ENCODE peak calls at places on chromosome 10, in four cellular contexts. One of them, this sample, is unnamed.

GRCh38 chr10:123133511-123133910 is 2.3 kb upstream of the HMX3 start:
- DNase-seq in nephron progenitor cell: no peak
- DNase-seq in lower lobe of right lung: no peak
- DNase-seq in epithelial cell of proximal tubule: no peak
- DNase-seq in this sample: no peak

GRCh38 chr10:111811515-111811914 is 372.1 kb downstream of the GPAM start:
- DNase-seq in nephron progenitor cell: no peak
- DNase-seq in lower lobe of right lung: no peak
- DNase-seq in epithelial cell of proximal tubule: no peak
- DNase-seq in this sample: no peak

GRCh38 chr10:122255509-122256301 is 15.4 kb upstream of the BTBD16 start:
- DNase-seq in nephron progenitor cell: no peak
- DNase-seq in lower lobe of right lung: no peak
- DNase-seq in epithelial cell of proximal tubule: no peak
- DNase-seq in this sample: no peak

GRCh38 chr10:5387169-5387568 is 17.5 kb downstream of the TUBAL3 start:
- DNase-seq in nephron progenitor cell: no peak
- DNase-seq in lower lobe of right lung: no peak
- DNase-seq in epithelial cell of proximal tubule: no peak
- DNase-seq in this sample: no peak

GRCh38 chr10:4595920-4596319 is 230.1 kb upstream of the AKR1E2 start:
- DNase-seq in nephron progenitor cell: no peak
- DNase-seq in lower lobe of right lung: no peak
- DNase-seq in epithelial cell of proximal tubule: no peak
- DNase-seq in this sample: no peak

GRCh38 chr10:43136995-43137700 is 1.1 kb upstream of the CSGALNACT2 start:
- DNase-seq in nephron progenitor cell: no peak
- DNase-seq in lower lobe of right lung: no peak
- DNase-seq in epithelial cell of proximal tubule: no peak
- DNase-seq in this sample: no peak

GRCh38 chr10:25818751-25819150 is 115.3 kb upstream of the MYO3A start:
- DNase-seq in nephron progenitor cell: no peak
- DNase-seq in lower lobe of right lung: no peak
- DNase-seq in epithelial cell of proximal tubule: no peak
- DNase-seq in this sample: no peak

GRCh38 chr10:70615784-70616511 is 13.4 kb upstream of the PRF1 start:
- DNase-seq in nephron progenitor cell: no peak
- DNase-seq in lower lobe of right lung: no peak
- DNase-seq in epithelial cell of proximal tubule: no peak
- DNase-seq in this sample: no peak

GRCh38 chr10:79084972-79085597 is 16.3 kb downstream of the ZMIZ1 start:
- DNase-seq in nephron progenitor cell: no peak
- DNase-seq in lower lobe of right lung: no peak
- DNase-seq in epithelial cell of proximal tubule: no peak
- DNase-seq in this sample: no peak

GRCh38 chr10:69965919-69966662 is 86.6 kb upstream of the MACROH2A2 start:
- DNase-seq in nephron progenitor cell: no peak
- DNase-seq in lower lobe of right lung: no peak
- DNase-seq in epithelial cell of proximal tubule: no peak
- DNase-seq in this sample: no peak

GRCh38 chr10:51047857-51048256 is 26.4 kb upstream of the PRKG1 start:
- DNase-seq in nephron progenitor cell: no peak
- DNase-seq in lower lobe of right lung: no peak
- DNase-seq in epithelial cell of proximal tubule: no peak
- DNase-seq in this sample: no peak

GRCh38 chr10:62620491-62620890 is 184.0 kb upstream of the ADO start:
- DNase-seq in nephron progenitor cell: no peak
- DNase-seq in lower lobe of right lung: peak
- DNase-seq in epithelial cell of proximal tubule: no peak
- DNase-seq in this sample: no peak

GRCh38 chr10:90787906-90788491 is 69.8 kb downstream of the HTR7 start:
- DNase-seq in nephron progenitor cell: peak
- DNase-seq in lower lobe of right lung: no peak
- DNase-seq in epithelial cell of proximal tubule: no peak
- DNase-seq in this sample: no peak

GRCh38 chr10:3096149-3096548 is 28.8 kb downstream of the PFKP start:
- DNase-seq in nephron progenitor cell: no peak
- DNase-seq in lower lobe of right lung: no peak
- DNase-seq in epithelial cell of proximal tubule: no peak
- DNase-seq in this sample: peak

GRCh38 chr10:80580811-80581468 is 43.2 kb downstream of the SH2D4B start:
- DNase-seq in nephron progenitor cell: no peak
- DNase-seq in lower lobe of right lung: no peak
- DNase-seq in epithelial cell of proximal tubule: no peak
- DNase-seq in this sample: no peak

GRCh38 chr10:4296165-4296564 is 511.2 kb upstream of the KLF6 start:
- DNase-seq in nephron progenitor cell: no peak
- DNase-seq in lower lobe of right lung: no peak
- DNase-seq in epithelial cell of proximal tubule: no peak
- DNase-seq in this sample: no peak

GRCh38 chr10:79463578-79464496 is 18.4 kb upstream of the ZCCHC24 start:
- DNase-seq in nephron progenitor cell: no peak
- DNase-seq in lower lobe of right lung: no peak
- DNase-seq in epithelial cell of proximal tubule: no peak
- DNase-seq in this sample: no peak

GRCh38 chr10:117096559-117097201 is 41.4 kb downstream of the VAX1 start:
- DNase-seq in nephron progenitor cell: no peak
- DNase-seq in lower lobe of right lung: no peak
- DNase-seq in epithelial cell of proximal tubule: no peak
- DNase-seq in this sample: no peak

GRCh38 chr10:119283818-119284217 is 76.4 kb downstream of the GRK5 start:
- DNase-seq in nephron progenitor cell: no peak
- DNase-seq in lower lobe of right lung: peak
- DNase-seq in epithelial cell of proximal tubule: no peak
- DNase-seq in this sample: no peak

GRCh38 chr10:70503776-70504175 is 25.2 kb downstream of the PALD1 start:
- DNase-seq in nephron progenitor cell: no peak
- DNase-seq in lower lobe of right lung: no peak
- DNase-seq in epithelial cell of proximal tubule: no peak
- DNase-seq in this sample: no peak

GRCh38 chr10:48284002-48284546 is 9.6 kb upstream of the FRMPD2 start:
- DNase-seq in nephron progenitor cell: no peak
- DNase-seq in lower lobe of right lung: no peak
- DNase-seq in epithelial cell of proximal tubule: no peak
- DNase-seq in this sample: no peak

GRCh38 chr10:15439381-15439837 is 68.3 kb upstream of the FAM171A1 start:
- DNase-seq in nephron progenitor cell: no peak
- DNase-seq in lower lobe of right lung: no peak
- DNase-seq in epithelial cell of proximal tubule: no peak
- DNase-seq in this sample: no peak
- TF ChIP-seq CTCF in nephron progenitor cell: peak
- TF ChIP-seq CTCF in lower lobe of right lung: peak
- TF ChIP-seq CTCF in epithelial cell of proximal tubule: peak
- TF ChIP-seq CTCF in this sample: no peak

GRCh38 chr10:104350146-104350635 is 3.4 kb upstream of the CFAP58 start:
- DNase-seq in nephron progenitor cell: no peak
- DNase-seq in lower lobe of right lung: no peak
- DNase-seq in epithelial cell of proximal tubule: no peak
- DNase-seq in this sample: no peak
- TF ChIP-seq CTCF in nephron progenitor cell: peak
- TF ChIP-seq CTCF in lower lobe of right lung: peak
- TF ChIP-seq CTCF in epithelial cell of proximal tubule: peak
- TF ChIP-seq CTCF in this sample: peak

DNA sequence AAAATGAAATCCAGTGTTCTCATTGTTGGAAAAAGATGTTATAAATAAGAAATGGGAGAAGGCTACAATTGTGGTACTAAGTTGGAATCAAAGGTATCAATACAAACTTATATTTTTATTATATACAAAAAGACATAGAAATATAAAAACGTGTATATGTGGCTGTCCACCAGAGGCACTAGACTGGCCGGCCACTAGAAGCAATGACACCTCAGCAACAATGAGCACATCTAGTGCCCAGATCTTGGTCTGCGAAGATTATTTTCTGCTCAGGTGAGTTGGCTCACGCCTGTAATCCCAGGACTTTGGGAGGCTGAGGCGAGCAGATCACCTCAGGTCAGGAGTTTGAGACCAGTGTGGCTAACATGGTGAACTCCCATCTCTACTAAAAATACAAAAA is 21.6 kb downstream of the IDE start:
- DNase-seq in nephron progenitor cell: no peak
- DNase-seq in lower lobe of right lung: no peak
- DNase-seq in epithelial cell of proximal tubule: no peak
- DNase-seq in this sample: no peak
- TF ChIP-seq CTCF in nephron progenitor cell: no peak
- TF ChIP-seq CTCF in lower lobe of right lung: no peak
- TF ChIP-seq CTCF in epithelial cell of proximal tubule: peak
- TF ChIP-seq CTCF in this sample: no peak

GRCh38 chr10:97868134-97868685 is 18.6 kb downstream of the GOLGA7B start:
- DNase-seq in nephron progenitor cell: no peak
- DNase-seq in lower lobe of right lung: no peak
- DNase-seq in epithelial cell of proximal tubule: no peak
- DNase-seq in this sample: no peak
- TF ChIP-seq CTCF in nephron progenitor cell: no peak
- TF ChIP-seq CTCF in lower lobe of right lung: no peak
- TF ChIP-seq CTCF in epithelial cell of proximal tubule: no peak
- TF ChIP-seq CTCF in this sample: no peak

DNA sequence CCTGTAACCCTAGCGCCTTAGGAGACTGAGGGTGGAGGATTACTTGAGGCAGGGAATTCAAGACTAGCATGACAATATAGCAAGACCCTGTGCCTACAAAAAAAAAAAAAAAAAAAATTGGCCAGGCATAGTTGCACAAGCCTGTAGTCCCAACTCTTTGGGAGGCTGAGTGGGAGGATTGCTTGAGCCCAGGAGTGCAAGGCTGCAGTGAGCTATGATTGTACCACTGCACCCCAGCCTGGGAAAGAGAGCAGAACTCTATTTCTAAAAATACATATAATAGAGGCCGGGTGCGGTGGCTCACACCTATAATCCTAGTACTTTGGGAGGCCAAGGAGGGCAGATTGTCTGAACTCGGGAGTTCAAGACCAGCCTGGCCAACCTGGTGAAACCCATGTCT is 10.2 kb upstream of the SORBS1 start:
- DNase-seq in nephron progenitor cell: no peak
- DNase-seq in lower lobe of right lung: no peak
- DNase-seq in epithelial cell of proximal tubule: no peak
- DNase-seq in this sample: no peak
- TF ChIP-seq CTCF in nephron progenitor cell: no peak
- TF ChIP-seq CTCF in lower lobe of right lung: no peak
- TF ChIP-seq CTCF in epithelial cell of proximal tubule: no peak
- TF ChIP-seq CTCF in this sample: no peak

GRCh38 chr10:84354623-84355022 is 26.2 kb downstream of the CCSER2 start:
- DNase-seq in nephron progenitor cell: no peak
- DNase-seq in lower lobe of right lung: no peak
- DNase-seq in epithelial cell of proximal tubule: no peak
- DNase-seq in this sample: no peak
- TF ChIP-seq CTCF in nephron progenitor cell: no peak
- TF ChIP-seq CTCF in lower lobe of right lung: no peak
- TF ChIP-seq CTCF in epithelial cell of proximal tubule: no peak
- TF ChIP-seq CTCF in this sample: no peak

GRCh38 chr10:34734918-34735317 is 80.2 kb downstream of the PARD3 start:
- DNase-seq in nephron progenitor cell: no peak
- DNase-seq in lower lobe of right lung: no peak
- DNase-seq in epithelial cell of proximal tubule: no peak
- DNase-seq in this sample: no peak

GRCh38 chr10:34731213-34731612 is 83.9 kb downstream of the PARD3 start:
- DNase-seq in nephron progenitor cell: no peak
- DNase-seq in lower lobe of right lung: no peak
- DNase-seq in epithelial cell of proximal tubule: no peak
- DNase-seq in this sample: no peak

GRCh38 chr10:34730726-34731125 is 84.4 kb downstream of the PARD3 start:
- DNase-seq in nephron progenitor cell: no peak
- DNase-seq in lower lobe of right lung: no peak
- DNase-seq in epithelial cell of proximal tubule: no peak
- DNase-seq in this sample: no peak

GRCh38 chr10:34731885-34732701 is 83.0 kb downstream of the PARD3 start:
- DNase-seq in nephron progenitor cell: no peak
- DNase-seq in lower lobe of right lung: no peak
- DNase-seq in epithelial cell of proximal tubule: no peak
- DNase-seq in this sample: no peak

DNA sequence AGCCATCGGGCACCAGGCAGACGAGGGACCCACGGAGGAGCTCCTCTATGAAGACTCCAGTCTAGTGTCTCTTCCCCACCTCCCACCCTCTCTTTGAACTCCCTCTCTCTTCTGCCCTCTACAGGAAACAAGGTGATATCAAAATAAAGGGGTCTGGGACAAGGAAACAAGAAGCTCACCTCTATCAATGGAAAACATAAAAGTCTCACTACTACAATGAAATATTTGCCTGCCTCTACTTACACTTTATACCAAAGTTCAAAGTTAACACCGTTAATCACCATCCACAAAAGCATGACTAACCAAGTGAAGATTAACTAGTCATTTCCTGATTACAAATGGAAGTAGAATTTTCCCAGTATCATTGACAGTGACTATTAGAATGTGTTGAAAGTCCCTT is 82.2 kb downstream of the PARD3 start:
- DNase-seq in nephron progenitor cell: no peak
- DNase-seq in lower lobe of right lung: no peak
- DNase-seq in epithelial cell of proximal tubule: peak
- DNase-seq in this sample: no peak
- TF ChIP-seq CTCF in nephron progenitor cell: peak
- TF ChIP-seq CTCF in lower lobe of right lung: no peak
- TF ChIP-seq CTCF in epithelial cell of proximal tubule: peak
- TF ChIP-seq CTCF in this sample: no peak

DNA sequence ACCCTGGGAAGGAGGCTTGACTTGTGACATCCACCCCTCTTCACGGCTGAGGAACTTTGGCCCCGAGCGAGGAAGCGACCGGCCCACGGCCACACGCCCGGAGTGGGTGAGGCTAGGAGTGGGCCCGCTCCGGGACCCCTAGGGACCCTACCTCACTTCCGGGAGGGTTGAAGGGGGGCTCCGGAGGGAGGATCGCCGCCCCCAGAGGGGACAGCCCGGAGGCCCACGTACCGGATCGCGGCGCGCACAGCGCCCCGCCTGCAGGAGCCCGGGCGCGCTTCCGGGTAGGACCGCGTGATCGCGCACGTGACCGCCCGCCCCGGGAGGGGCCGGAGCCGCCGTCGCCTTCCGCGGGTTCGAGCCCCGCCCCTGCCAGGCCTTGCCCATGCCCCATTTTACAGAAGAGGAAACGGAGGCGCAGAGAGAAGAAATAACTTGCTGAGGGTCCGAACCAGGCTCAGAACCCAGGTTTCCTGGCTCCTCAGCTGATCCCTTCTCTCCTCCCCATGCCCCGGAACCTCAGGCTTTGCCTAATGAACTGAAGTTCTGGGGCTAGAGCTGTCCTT is at the start of gene HPS1:
- DNase-seq in nephron progenitor cell: peak
- DNase-seq in lower lobe of right lung: peak
- DNase-seq in epithelial cell of proximal tubule: no peak
- DNase-seq in this sample: peak
- TF ChIP-seq CTCF in nephron progenitor cell: no peak
- TF ChIP-seq CTCF in lower lobe of right lung: no peak
- TF ChIP-seq CTCF in epithelial cell of proximal tubule: peak
- TF ChIP-seq CTCF in this sample: no peak